ENCODE peak calls at places on chromosomes 1 and 21, in six cellular contexts. One of them, this sample, is unnamed.

GRCh38 chr1:162397039-162397448 is 14.9 kb downstream of the SH2D1B start:
- DNase-seq in thyroid gland: no peak
- DNase-seq in HCT116: no peak
- DNase-seq in cardiac muscle cell: peak
- DNase-seq in astrocyte of the spinal cord: no peak
- DNase-seq in heart left ventricle: no peak
- DNase-seq in this sample: no peak

GRCh38 chr1:211632117-211632807 is 43.2 kb downstream of the NEK2 start:
- DNase-seq in thyroid gland: no peak
- DNase-seq in HCT116: no peak
- DNase-seq in cardiac muscle cell: peak
- DNase-seq in astrocyte of the spinal cord: peak
- DNase-seq in heart left ventricle: no peak
- DNase-seq in this sample: no peak

GRCh38 chr1:111880866-111881837 is 108.3 kb downstream of the KCND3 start:
- DNase-seq in thyroid gland: no peak
- DNase-seq in HCT116: no peak
- DNase-seq in cardiac muscle cell: no peak
- DNase-seq in astrocyte of the spinal cord: no peak
- DNase-seq in heart left ventricle: peak
- DNase-seq in this sample: no peak

GRCh38 chr1:115764541-115764940 is 4.0 kb downstream of the CASQ2 start:
- DNase-seq in thyroid gland: peak
- DNase-seq in HCT116: peak
- DNase-seq in cardiac muscle cell: peak
- DNase-seq in astrocyte of the spinal cord: peak
- DNase-seq in heart left ventricle: no peak
- DNase-seq in this sample: peak

GRCh38 chr1:230127105-230128054 is 60.3 kb downstream of the GALNT2 start:
- DNase-seq in thyroid gland: no peak
- DNase-seq in HCT116: no peak
- DNase-seq in cardiac muscle cell: no peak
- DNase-seq in astrocyte of the spinal cord: no peak
- DNase-seq in heart left ventricle: no peak
- DNase-seq in this sample: no peak

GRCh38 chr1:185646202-185646683 is 87.9 kb upstream of the HMCN1 start:
- DNase-seq in thyroid gland: peak
- DNase-seq in HCT116: peak
- DNase-seq in cardiac muscle cell: peak
- DNase-seq in astrocyte of the spinal cord: peak
- DNase-seq in heart left ventricle: peak
- DNase-seq in this sample: peak

GRCh38 chr1:244865028-244865371 is 657 bp upstream of the HNRNPU start:
- DNase-seq in thyroid gland: peak
- DNase-seq in HCT116: no peak
- DNase-seq in cardiac muscle cell: no peak
- DNase-seq in astrocyte of the spinal cord: no peak
- DNase-seq in heart left ventricle: peak
- DNase-seq in this sample: no peak

GRCh38 chr1:216153130-216153529 is 270.1 kb downstream of the USH2A start:
- DNase-seq in thyroid gland: no peak
- DNase-seq in HCT116: no peak
- DNase-seq in cardiac muscle cell: no peak
- DNase-seq in astrocyte of the spinal cord: no peak
- DNase-seq in heart left ventricle: no peak
- DNase-seq in this sample: no peak

GRCh38 chr1:67847466-67847865 is 14.2 kb upstream of the GNG12 start:
- DNase-seq in thyroid gland: no peak
- DNase-seq in HCT116: no peak
- DNase-seq in cardiac muscle cell: peak
- DNase-seq in astrocyte of the spinal cord: no peak
- DNase-seq in heart left ventricle: no peak
- DNase-seq in this sample: no peak

GRCh38 chr1:192788184-192788583 is 20.7 kb upstream of the RGS2 start:
- DNase-seq in thyroid gland: no peak
- DNase-seq in HCT116: no peak
- DNase-seq in cardiac muscle cell: peak
- DNase-seq in astrocyte of the spinal cord: peak
- DNase-seq in heart left ventricle: peak
- DNase-seq in this sample: no peak

GRCh38 chr1:205018381-205018780 is 24.6 kb upstream of the CNTN2 start:
- DNase-seq in thyroid gland: no peak
- DNase-seq in HCT116: no peak
- DNase-seq in cardiac muscle cell: no peak
- DNase-seq in astrocyte of the spinal cord: no peak
- DNase-seq in heart left ventricle: no peak
- DNase-seq in this sample: no peak

GRCh38 chr1:24963099-24963872 is 33.2 kb upstream of the RUNX3 start:
- DNase-seq in thyroid gland: no peak
- DNase-seq in HCT116: no peak
- DNase-seq in cardiac muscle cell: no peak
- DNase-seq in astrocyte of the spinal cord: no peak
- DNase-seq in heart left ventricle: no peak
- DNase-seq in this sample: no peak

GRCh38 chr1:12019858-12020509 is 686 bp downstream of the MIIP start:
- DNase-seq in thyroid gland: no peak
- DNase-seq in HCT116: no peak
- DNase-seq in cardiac muscle cell: peak
- DNase-seq in astrocyte of the spinal cord: no peak
- DNase-seq in heart left ventricle: no peak
- DNase-seq in this sample: no peak

GRCh38 chr1:227134686-227135314 is 183.5 kb downstream of the CDC42BPA start:
- DNase-seq in thyroid gland: no peak
- DNase-seq in HCT116: no peak
- DNase-seq in cardiac muscle cell: peak
- DNase-seq in astrocyte of the spinal cord: peak
- DNase-seq in heart left ventricle: no peak
- DNase-seq in this sample: no peak

GRCh38 chr1:56578963-56579875 is at the start of gene PLPP3:
- DNase-seq in thyroid gland: peak
- DNase-seq in HCT116: peak
- DNase-seq in cardiac muscle cell: peak
- DNase-seq in astrocyte of the spinal cord: peak
- DNase-seq in heart left ventricle: peak
- DNase-seq in this sample: peak

GRCh38 chr1:203914292-203914691 is 52.9 kb downstream of the SNRPE start:
- DNase-seq in thyroid gland: no peak
- DNase-seq in HCT116: no peak
- DNase-seq in cardiac muscle cell: no peak
- DNase-seq in astrocyte of the spinal cord: no peak
- DNase-seq in heart left ventricle: no peak
- DNase-seq in this sample: no peak

GRCh38 chr1:234776875-234777849 is 167.2 kb upstream of the IRF2BP2 start:
- DNase-seq in thyroid gland: no peak
- DNase-seq in HCT116: no peak
- DNase-seq in cardiac muscle cell: no peak
- DNase-seq in astrocyte of the spinal cord: no peak
- DNase-seq in heart left ventricle: no peak
- DNase-seq in this sample: no peak

GRCh38 chr1:20727746-20728316 is 4.7 kb downstream of the SH2D5 start:
- DNase-seq in thyroid gland: no peak
- DNase-seq in HCT116: no peak
- DNase-seq in cardiac muscle cell: peak
- DNase-seq in astrocyte of the spinal cord: no peak
- DNase-seq in heart left ventricle: no peak
- DNase-seq in this sample: no peak

GRCh38 chr1:22621761-22622160 is 14.7 kb upstream of the C1QA start:
- DNase-seq in thyroid gland: no peak
- DNase-seq in HCT116: no peak
- DNase-seq in cardiac muscle cell: no peak
- DNase-seq in astrocyte of the spinal cord: no peak
- DNase-seq in heart left ventricle: no peak
- DNase-seq in this sample: no peak

GRCh38 chr1:64292399-64292798 is 89.0 kb downstream of the UBE2U start:
- DNase-seq in thyroid gland: no peak
- DNase-seq in HCT116: no peak
- DNase-seq in cardiac muscle cell: no peak
- DNase-seq in astrocyte of the spinal cord: no peak
- DNase-seq in heart left ventricle: no peak
- DNase-seq in this sample: no peak

GRCh38 chr1:200183637-200184036 is 156.1 kb downstream of the NR5A2 start:
- DNase-seq in thyroid gland: no peak
- DNase-seq in HCT116: no peak
- DNase-seq in cardiac muscle cell: no peak
- DNase-seq in astrocyte of the spinal cord: no peak
- DNase-seq in heart left ventricle: no peak
- DNase-seq in this sample: no peak

GRCh38 chr1:172727956-172728603 is 69.2 kb downstream of the FASLG start:
- DNase-seq in thyroid gland: no peak
- DNase-seq in HCT116: peak
- DNase-seq in cardiac muscle cell: no peak
- DNase-seq in astrocyte of the spinal cord: peak
- DNase-seq in heart left ventricle: no peak
- DNase-seq in this sample: no peak

GRCh38 chr1:197222780-197223179 is 45.3 kb upstream of the CRB1 start:
- DNase-seq in thyroid gland: no peak
- DNase-seq in HCT116: no peak
- DNase-seq in cardiac muscle cell: no peak
- DNase-seq in astrocyte of the spinal cord: no peak
- DNase-seq in heart left ventricle: no peak
- DNase-seq in this sample: no peak

GRCh38 chr1:197222025-197222685 is 45.9 kb upstream of the CRB1 start:
- DNase-seq in thyroid gland: no peak
- DNase-seq in HCT116: no peak
- DNase-seq in cardiac muscle cell: peak
- DNase-seq in astrocyte of the spinal cord: no peak
- DNase-seq in heart left ventricle: no peak
- DNase-seq in this sample: no peak

GRCh38 chr1:197218857-197219256 is 49.2 kb upstream of the CRB1 start:
- DNase-seq in thyroid gland: no peak
- DNase-seq in HCT116: no peak
- DNase-seq in cardiac muscle cell: no peak
- DNase-seq in astrocyte of the spinal cord: no peak
- DNase-seq in heart left ventricle: no peak
- DNase-seq in this sample: no peak

DNA sequence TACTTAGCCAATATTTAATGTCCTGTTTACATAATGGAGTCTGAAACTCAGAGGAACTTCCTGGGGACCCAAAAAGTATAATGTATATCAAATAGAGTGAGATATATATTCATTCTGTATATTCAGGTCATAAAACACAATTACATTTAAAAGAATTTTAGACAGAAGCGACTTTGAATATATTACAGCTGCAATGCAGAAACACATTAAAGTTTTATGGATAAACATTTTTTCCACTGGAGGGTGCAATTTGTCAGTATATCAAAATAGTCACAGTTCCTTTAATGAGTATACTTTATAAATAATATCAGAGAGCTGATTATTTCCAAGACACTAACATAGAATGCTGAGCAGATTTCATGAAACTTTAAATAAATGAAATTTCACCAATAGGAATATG is 43.9 kb upstream of the CRB1 start:
- DNase-seq in thyroid gland: no peak
- DNase-seq in HCT116: no peak
- DNase-seq in cardiac muscle cell: no peak
- DNase-seq in astrocyte of the spinal cord: no peak
- DNase-seq in heart left ventricle: no peak
- DNase-seq in this sample: no peak
- TF ChIP-seq CTCF in thyroid gland: no peak
- TF ChIP-seq CTCF in HCT116: peak
- TF ChIP-seq CTCF in cardiac muscle cell: peak
- TF ChIP-seq CTCF in astrocyte of the spinal cord: no peak
- TF ChIP-seq CTCF in heart left ventricle: peak
- TF ChIP-seq CTCF in this sample: no peak

GRCh38 chr21:41726970-41727783 is 39.7 kb downstream of the RIPK4 start:
- DNase-seq in thyroid gland: peak
- DNase-seq in HCT116: peak
- DNase-seq in cardiac muscle cell: peak
- DNase-seq in astrocyte of the spinal cord: peak
- DNase-seq in heart left ventricle: peak
- DNase-seq in this sample: peak
- H3K4me3 ChIP-seq in thyroid gland: no peak
- H3K4me3 ChIP-seq in HCT116: peak
- H3K4me3 ChIP-seq in cardiac muscle cell: no peak
- H3K4me3 ChIP-seq in astrocyte of the spinal cord: no peak
- H3K4me3 ChIP-seq in heart left ventricle: no peak
- H3K4me3 ChIP-seq in this sample: no peak

DNA sequence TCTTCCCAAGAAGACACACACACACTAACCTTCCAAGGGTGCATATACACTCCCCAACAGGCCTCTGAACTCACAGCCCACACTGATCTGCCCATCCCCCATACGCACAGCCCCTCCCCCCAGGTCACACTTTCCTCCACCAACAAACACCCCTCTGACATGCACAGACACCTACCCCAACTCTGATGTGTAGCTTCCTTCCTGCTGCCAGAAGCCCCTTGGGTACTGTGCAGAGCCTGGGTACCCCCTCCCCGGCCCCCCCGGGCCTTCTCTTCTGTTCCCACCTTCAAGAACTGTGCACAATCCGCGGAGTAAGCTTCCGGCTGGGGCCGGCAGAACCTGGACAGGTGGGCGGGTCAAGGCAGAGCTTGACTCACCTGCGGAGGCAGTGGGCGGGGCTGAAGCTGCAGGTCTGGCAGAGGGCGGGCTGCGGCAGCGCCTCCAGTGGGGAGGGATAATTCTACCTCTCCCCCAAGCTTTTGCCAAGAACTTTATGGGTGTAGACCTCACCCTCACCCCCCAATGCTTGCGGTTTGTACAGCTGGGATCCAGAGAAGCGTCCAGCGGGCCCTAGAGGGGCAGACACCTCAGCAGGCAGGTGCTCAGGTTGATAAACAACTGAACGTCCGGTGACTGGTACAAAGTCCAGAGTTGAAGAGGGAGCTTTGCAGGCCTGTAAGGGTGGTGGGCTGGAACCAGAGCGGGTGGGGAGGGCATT is at the start of gene C1orf210:
- DNase-seq in thyroid gland: peak
- DNase-seq in HCT116: peak
- DNase-seq in cardiac muscle cell: no peak
- DNase-seq in astrocyte of the spinal cord: no peak
- DNase-seq in heart left ventricle: no peak
- DNase-seq in this sample: no peak
- TF ChIP-seq CTCF in thyroid gland: peak
- TF ChIP-seq CTCF in HCT116: no peak
- TF ChIP-seq CTCF in cardiac muscle cell: no peak
- TF ChIP-seq CTCF in astrocyte of the spinal cord: no peak
- TF ChIP-seq CTCF in heart left ventricle: no peak
- TF ChIP-seq CTCF in this sample: no peak

GRCh38 chr1:152441756-152442155 is 27.7 kb upstream of the CRNN start:
- DNase-seq in thyroid gland: no peak
- DNase-seq in HCT116: no peak
- DNase-seq in cardiac muscle cell: no peak
- DNase-seq in astrocyte of the spinal cord: no peak
- DNase-seq in heart left ventricle: no peak
- DNase-seq in this sample: no peak

GRCh38 chr1:152440635-152441471 is 26.8 kb upstream of the CRNN start:
- DNase-seq in thyroid gland: peak
- DNase-seq in HCT116: peak
- DNase-seq in cardiac muscle cell: peak
- DNase-seq in astrocyte of the spinal cord: peak
- DNase-seq in heart left ventricle: peak
- DNase-seq in this sample: peak

GRCh38 chr1:152444045-152444444 is 30.0 kb upstream of the CRNN start:
- DNase-seq in thyroid gland: no peak
- DNase-seq in HCT116: no peak
- DNase-seq in cardiac muscle cell: no peak
- DNase-seq in astrocyte of the spinal cord: no peak
- DNase-seq in heart left ventricle: peak
- DNase-seq in this sample: no peak

GRCh38 chr1:152442291-152442690 is 28.2 kb upstream of the CRNN start:
- DNase-seq in thyroid gland: no peak
- DNase-seq in HCT116: no peak
- DNase-seq in cardiac muscle cell: peak
- DNase-seq in astrocyte of the spinal cord: no peak
- DNase-seq in heart left ventricle: peak
- DNase-seq in this sample: no peak

GRCh38 chr1:152442765-152443164 is 28.7 kb upstream of the CRNN start:
- DNase-seq in thyroid gland: peak
- DNase-seq in HCT116: no peak
- DNase-seq in cardiac muscle cell: peak
- DNase-seq in astrocyte of the spinal cord: peak
- DNase-seq in heart left ventricle: no peak
- DNase-seq in this sample: no peak
- H3K4me3 ChIP-seq in thyroid gland: no peak
- H3K4me3 ChIP-seq in HCT116: no peak
- H3K4me3 ChIP-seq in cardiac muscle cell: no peak
- H3K4me3 ChIP-seq in astrocyte of the spinal cord: no peak
- H3K4me3 ChIP-seq in heart left ventricle: no peak
- H3K4me3 ChIP-seq in this sample: no peak